ENCODE peak calls at places on chromosomes 13 and 19, in five cellular contexts. One of them, this sample, is unnamed.
A peak's percentile ranks its signal among the peaks of the same experiment; 100 is the strongest.

GRCh38 chr19:6720369-6721112 is at the start of gene C3:
- DNase-seq in hepatocyte: peak; percentile 76
- DNase-seq in cardiac muscle cell: peak; percentile 96
- DNase-seq in choroid plexus epithelial cell: peak; percentile 45
- DNase-seq in AG10803: peak; percentile 85
- DNase-seq in this sample: no peak

GRCh38 chr13:99496322-99497142 is 4.7 kb upstream of the TM9SF2 start:
- DNase-seq in choroid plexus epithelial cell: peak; percentile 49
- DNase-seq in cardiac muscle cell: peak; percentile 20
- DNase-seq in AG10803: peak; percentile 91
- DNase-seq in hepatocyte: no peak
- DNase-seq in this sample: no peak

GRCh38 chr13:51451134-51451466 is 1.7 kb downstream of the INTS6 start:
- DNase-seq in AG10803: no peak
- DNase-seq in choroid plexus epithelial cell: peak; percentile 26
- DNase-seq in cardiac muscle cell: no peak
- DNase-seq in hepatocyte: no peak
- DNase-seq in this sample: no peak

GRCh38 chr13:48492123-48493075 is 40.5 kb downstream of the RCBTB2 start:
- DNase-seq in hepatocyte: peak; percentile 27
- DNase-seq in AG10803: peak; percentile 78
- DNase-seq in choroid plexus epithelial cell: no peak
- DNase-seq in cardiac muscle cell: peak; percentile 91
- DNase-seq in this sample: no peak

GRCh38 chr13:33763021-33763420 is 54.9 kb upstream of the RFC3 start:
- DNase-seq in choroid plexus epithelial cell: no peak
- DNase-seq in hepatocyte: no peak
- DNase-seq in cardiac muscle cell: peak; percentile 39
- DNase-seq in AG10803: no peak
- DNase-seq in this sample: no peak

GRCh38 chr13:75907044-75907443 is 270.9 kb downstream of the LMO7 start:
- DNase-seq in hepatocyte: no peak
- DNase-seq in AG10803: no peak
- DNase-seq in cardiac muscle cell: no peak
- DNase-seq in choroid plexus epithelial cell: no peak
- DNase-seq in this sample: no peak

GRCh38 chr19:7899751-7900352 is 3.8 kb upstream of the MAP2K7 start:
- DNase-seq in hepatocyte: no peak
- DNase-seq in cardiac muscle cell: no peak
- DNase-seq in choroid plexus epithelial cell: no peak
- DNase-seq in AG10803: no peak
- DNase-seq in this sample: no peak

GRCh38 chr19:821228-821975 is at the start of gene PLPPR3:
- DNase-seq in cardiac muscle cell: no peak
- DNase-seq in hepatocyte: peak; percentile 44
- DNase-seq in AG10803: no peak
- DNase-seq in choroid plexus epithelial cell: no peak
- DNase-seq in this sample: no peak

GRCh38 chr13:113746671-113747070 is 12.4 kb upstream of the TMEM255B start:
- DNase-seq in AG10803: no peak
- DNase-seq in cardiac muscle cell: no peak
- DNase-seq in choroid plexus epithelial cell: no peak
- DNase-seq in hepatocyte: no peak
- DNase-seq in this sample: no peak

GRCh38 chr19:42348211-42348610 is 22.8 kb downstream of the MEGF8 start:
- DNase-seq in hepatocyte: no peak
- DNase-seq in AG10803: no peak
- DNase-seq in cardiac muscle cell: no peak
- DNase-seq in choroid plexus epithelial cell: no peak
- DNase-seq in this sample: no peak

GRCh38 chr19:42344336-42344893 is 19.0 kb downstream of the MEGF8 start:
- DNase-seq in AG10803: no peak
- DNase-seq in hepatocyte: no peak
- DNase-seq in choroid plexus epithelial cell: no peak
- DNase-seq in cardiac muscle cell: no peak
- DNase-seq in this sample: no peak

GRCh38 chr19:42345191-42345812 is 19.9 kb downstream of the MEGF8 start:
- DNase-seq in cardiac muscle cell: peak; percentile 73
- DNase-seq in AG10803: peak; percentile 70
- DNase-seq in choroid plexus epithelial cell: peak; percentile 72
- DNase-seq in hepatocyte: peak; percentile 37
- DNase-seq in this sample: no peak

DNA sequence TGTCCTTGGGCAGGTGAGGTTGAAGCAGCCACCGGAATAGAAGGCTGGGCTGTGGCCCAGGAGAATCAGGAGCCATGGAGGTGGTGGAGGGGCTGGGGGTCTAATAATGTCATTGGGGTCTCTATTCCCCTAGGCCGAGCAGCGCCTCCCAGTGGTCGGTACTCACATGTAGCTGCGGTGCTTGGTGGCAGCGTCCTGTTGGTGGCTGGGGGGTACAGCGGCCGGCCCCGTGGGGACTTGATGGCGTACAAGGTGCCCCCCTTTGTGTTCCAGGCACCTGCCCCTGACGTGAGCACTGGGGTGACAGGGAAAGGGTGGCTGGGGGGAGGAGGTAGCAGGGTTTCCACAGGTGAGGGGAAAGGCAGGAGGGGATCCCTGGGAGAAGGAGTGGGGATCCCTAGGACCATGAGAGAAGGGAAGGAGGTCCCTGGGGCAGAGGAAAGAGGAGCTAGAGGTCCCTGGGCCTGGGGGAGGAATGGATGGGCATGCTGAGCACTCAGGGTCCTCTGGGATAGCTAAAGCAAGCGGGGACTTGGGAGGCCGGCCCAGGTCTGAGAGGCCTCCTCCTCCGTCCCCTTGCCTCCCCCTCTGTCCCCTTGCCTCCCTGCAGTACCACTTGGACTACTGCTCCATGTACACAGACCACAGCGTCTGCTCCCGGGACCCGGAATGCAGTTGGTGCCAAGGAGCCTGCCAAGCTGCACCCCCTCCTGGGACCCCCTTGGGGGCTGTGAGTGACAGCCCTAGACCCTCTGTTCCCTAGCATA is 18.1 kb downstream of the MEGF8 start:
- DNase-seq in AG10803: no peak
- DNase-seq in choroid plexus epithelial cell: no peak
- DNase-seq in cardiac muscle cell: no peak
- DNase-seq in hepatocyte: peak; percentile 4
- DNase-seq in this sample: no peak
- TF ChIP-seq CTCF in AG10803: no peak
- TF ChIP-seq CTCF in choroid plexus epithelial cell: peak; percentile 21
- TF ChIP-seq CTCF in cardiac muscle cell: no peak
- TF ChIP-seq CTCF in hepatocyte: no peak
- TF ChIP-seq CTCF in this sample: no peak

GRCh38 chr13:85737952-85738351 is 61.3 kb downstream of the SLITRK6 start:
- DNase-seq in hepatocyte: no peak
- DNase-seq in choroid plexus epithelial cell: no peak
- DNase-seq in AG10803: no peak
- DNase-seq in cardiac muscle cell: no peak
- DNase-seq in this sample: no peak
- TF ChIP-seq CTCF in hepatocyte: no peak
- TF ChIP-seq CTCF in choroid plexus epithelial cell: no peak
- TF ChIP-seq CTCF in AG10803: no peak
- TF ChIP-seq CTCF in cardiac muscle cell: no peak
- TF ChIP-seq CTCF in this sample: no peak

GRCh38 chr19:41792513-41793413 is 3.6 kb upstream of the CEACAM3 start:
- DNase-seq in cardiac muscle cell: peak; percentile 61
- DNase-seq in AG10803: peak; percentile 59
- DNase-seq in hepatocyte: peak; percentile 51
- DNase-seq in choroid plexus epithelial cell: peak; percentile 72
- DNase-seq in this sample: no peak

GRCh38 chr19:41793414-41793727 is 3.0 kb upstream of the CEACAM3 start:
- DNase-seq in cardiac muscle cell: no peak
- DNase-seq in hepatocyte: no peak
- DNase-seq in choroid plexus epithelial cell: no peak
- DNase-seq in AG10803: no peak
- DNase-seq in this sample: no peak

GRCh38 chr19:41796362-41796761 is at the start of gene CEACAM3:
- DNase-seq in hepatocyte: no peak
- DNase-seq in AG10803: no peak
- DNase-seq in cardiac muscle cell: no peak
- DNase-seq in choroid plexus epithelial cell: no peak
- DNase-seq in this sample: no peak

GRCh38 chr19:41799444-41800000 is 3.1 kb downstream of the CEACAM3 start:
- DNase-seq in cardiac muscle cell: no peak
- DNase-seq in hepatocyte: no peak
- DNase-seq in AG10803: no peak
- DNase-seq in choroid plexus epithelial cell: no peak
- DNase-seq in this sample: no peak

GRCh38 chr19:41795031-41795461 is 1.3 kb upstream of the CEACAM3 start:
- DNase-seq in choroid plexus epithelial cell: peak; percentile 56
- DNase-seq in AG10803: peak; percentile 28
- DNase-seq in cardiac muscle cell: peak; percentile 41
- DNase-seq in hepatocyte: peak; percentile 65
- DNase-seq in this sample: no peak
- TF ChIP-seq CTCF in choroid plexus epithelial cell: peak; percentile 79
- TF ChIP-seq CTCF in AG10803: peak; percentile 74
- TF ChIP-seq CTCF in cardiac muscle cell: peak; percentile 86
- TF ChIP-seq CTCF in hepatocyte: peak; percentile 60
- TF ChIP-seq CTCF in this sample: peak; percentile 51

DNA sequence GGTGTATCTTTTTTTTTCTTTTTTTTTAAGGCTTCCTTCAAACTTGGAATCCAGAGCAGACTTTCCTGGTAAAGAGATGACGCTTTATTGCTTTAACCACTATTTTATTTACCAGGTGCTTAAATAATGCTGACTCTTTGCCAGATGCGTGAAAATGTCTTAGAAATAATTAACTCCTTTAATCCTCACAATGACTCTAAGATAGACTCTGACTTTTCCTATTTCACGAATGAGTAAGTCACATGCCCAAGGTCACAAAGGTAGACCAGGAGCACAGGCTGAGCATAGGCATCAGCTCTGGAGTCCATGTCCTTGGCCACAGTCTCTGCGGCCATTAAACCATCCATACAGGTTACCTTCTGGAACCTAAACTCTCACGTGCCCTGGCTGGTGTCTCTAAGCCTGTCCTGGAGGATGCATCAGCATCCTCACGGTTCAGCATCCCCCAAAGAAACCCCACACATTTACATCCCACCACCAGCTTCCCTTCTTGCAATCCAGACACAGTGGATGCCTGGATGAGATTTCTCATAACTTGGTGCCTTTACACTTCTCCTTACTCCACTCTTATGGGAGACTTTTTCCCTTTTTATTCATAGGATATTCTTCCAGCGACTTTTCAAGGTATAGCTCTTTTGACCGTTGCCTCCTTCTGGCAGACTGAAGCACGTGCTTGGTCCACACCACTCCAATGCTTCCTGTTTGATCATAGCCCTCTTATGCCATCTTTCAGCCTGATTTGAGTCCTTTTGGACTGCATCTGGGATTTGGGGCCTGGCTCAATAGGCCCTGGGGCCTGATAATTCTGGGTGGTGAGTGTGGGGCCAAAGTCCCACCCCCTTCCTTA is 87.5 kb downstream of the ERCC5 start:
- DNase-seq in hepatocyte: peak; percentile 14
- DNase-seq in choroid plexus epithelial cell: no peak
- DNase-seq in AG10803: no peak
- DNase-seq in cardiac muscle cell: no peak
- DNase-seq in this sample: no peak
- TF ChIP-seq CTCF in hepatocyte: no peak
- TF ChIP-seq CTCF in choroid plexus epithelial cell: no peak
- TF ChIP-seq CTCF in AG10803: no peak
- TF ChIP-seq CTCF in cardiac muscle cell: no peak
- TF ChIP-seq CTCF in this sample: no peak

GRCh38 chr19:55676889-55677505 is 2.0 kb downstream of the EPN1 start:
- DNase-seq in cardiac muscle cell: no peak
- DNase-seq in AG10803: no peak
- DNase-seq in hepatocyte: no peak
- DNase-seq in choroid plexus epithelial cell: no peak
- DNase-seq in this sample: no peak

GRCh38 chr19:55675661-55676354 is 782 bp downstream of the EPN1 start:
- DNase-seq in choroid plexus epithelial cell: no peak
- DNase-seq in cardiac muscle cell: no peak
- DNase-seq in AG10803: no peak
- DNase-seq in hepatocyte: no peak
- DNase-seq in this sample: no peak

GRCh38 chr19:55674841-55675660 is at the start of gene EPN1:
- DNase-seq in choroid plexus epithelial cell: peak; percentile 97
- DNase-seq in AG10803: peak; percentile 95
- DNase-seq in hepatocyte: peak; percentile 98
- DNase-seq in cardiac muscle cell: peak; percentile 98
- DNase-seq in this sample: peak; percentile 89

GRCh38 chr19:55677572-55678028 is 2.6 kb downstream of the EPN1 start:
- DNase-seq in AG10803: no peak
- DNase-seq in choroid plexus epithelial cell: peak; percentile 19
- DNase-seq in hepatocyte: no peak
- DNase-seq in cardiac muscle cell: no peak
- DNase-seq in this sample: no peak

DNA sequence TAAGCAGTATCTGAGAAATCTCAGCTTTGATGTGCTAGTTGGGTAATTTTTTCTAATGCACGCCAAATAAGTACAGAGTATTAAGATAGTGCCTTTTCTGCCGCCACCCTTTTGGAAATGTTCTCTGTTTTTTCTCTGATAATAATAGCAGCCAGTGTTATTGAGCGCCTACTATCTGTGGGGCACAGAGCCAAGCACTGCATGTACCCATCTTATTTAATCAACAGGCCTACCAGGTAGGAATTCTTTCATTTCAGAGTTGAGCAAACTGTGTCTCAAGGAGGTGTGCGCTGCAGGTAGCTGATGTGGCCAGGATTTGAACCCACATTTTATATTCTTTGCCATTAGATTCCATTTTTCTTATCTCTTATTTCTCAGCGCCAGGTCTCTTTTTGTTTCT is 1.4 kb downstream of the EPN1 start:
- DNase-seq in hepatocyte: no peak
- DNase-seq in cardiac muscle cell: peak; percentile 27
- DNase-seq in choroid plexus epithelial cell: peak; percentile 31
- DNase-seq in AG10803: peak; percentile 22
- DNase-seq in this sample: peak; percentile 93
- TF ChIP-seq CTCF in hepatocyte: no peak
- TF ChIP-seq CTCF in cardiac muscle cell: peak; percentile 19
- TF ChIP-seq CTCF in choroid plexus epithelial cell: peak; percentile 30
- TF ChIP-seq CTCF in AG10803: peak; percentile 21
- TF ChIP-seq CTCF in this sample: peak; percentile 55

This sample was measured in LNCaP clone FGC.